ENCODE peak calls at places on chromosomes 16 and 17, in nine cellular contexts. One of them, this sample, is unnamed.

GRCh38 chr17:43360376-43360738 is 38.4 kb upstream of the ARL4D start:
- DNase-seq in heart right ventricle: no peak
- DNase-seq in psoas muscle: no peak
- DNase-seq in pancreas: no peak
- DNase-seq in AG09309: peak; percentile 62
- DNase-seq in cardiac fibroblast: peak; percentile 82
- DNase-seq in adrenal gland: peak; percentile 93
- DNase-seq in endodermal cell: no peak
- DNase-seq in upper lobe of right lung: no peak
- DNase-seq in this sample: peak; percentile 86

GRCh38 chr17:3966720-3967363 is 2.6 kb upstream of the ATP2A3 start:
- DNase-seq in upper lobe of right lung: no peak
- DNase-seq in heart right ventricle: no peak
- DNase-seq in psoas muscle: no peak
- DNase-seq in cardiac fibroblast: no peak
- DNase-seq in adrenal gland: no peak
- DNase-seq in AG09309: no peak
- DNase-seq in endodermal cell: no peak
- DNase-seq in pancreas: peak; percentile 72
- DNase-seq in this sample: no peak

GRCh38 chr16:8677481-8677880 is 3.1 kb downstream of the ABAT start:
- DNase-seq in psoas muscle: no peak
- DNase-seq in upper lobe of right lung: no peak
- DNase-seq in adrenal gland: no peak
- DNase-seq in pancreas: no peak
- DNase-seq in heart right ventricle: no peak
- DNase-seq in AG09309: no peak
- DNase-seq in cardiac fibroblast: no peak
- DNase-seq in endodermal cell: no peak
- DNase-seq in this sample: no peak

GRCh38 chr17:72407336-72408121 is 286.7 kb downstream of the SOX9 start:
- DNase-seq in heart right ventricle: peak; percentile 21
- DNase-seq in upper lobe of right lung: no peak
- DNase-seq in adrenal gland: peak; percentile 87
- DNase-seq in pancreas: no peak
- DNase-seq in psoas muscle: no peak
- DNase-seq in AG09309: peak; percentile 93
- DNase-seq in cardiac fibroblast: peak; percentile 94
- DNase-seq in endodermal cell: peak; percentile 85
- DNase-seq in this sample: no peak

GRCh38 chr17:1787301-1787902 is 25.5 kb downstream of the SERPINF1 start:
- DNase-seq in adrenal gland: peak; percentile 97
- DNase-seq in AG09309: peak; percentile 85
- DNase-seq in psoas muscle: peak; percentile 81
- DNase-seq in heart right ventricle: peak; percentile 44
- DNase-seq in endodermal cell: no peak
- DNase-seq in cardiac fibroblast: peak; percentile 91
- DNase-seq in pancreas: no peak
- DNase-seq in upper lobe of right lung: no peak
- DNase-seq in this sample: no peak

GRCh38 chr17:80527016-80527645 is 17.5 kb upstream of the RPTOR start:
- DNase-seq in psoas muscle: no peak
- DNase-seq in upper lobe of right lung: no peak
- DNase-seq in pancreas: no peak
- DNase-seq in adrenal gland: no peak
- DNase-seq in cardiac fibroblast: no peak
- DNase-seq in heart right ventricle: no peak
- DNase-seq in AG09309: no peak
- DNase-seq in endodermal cell: no peak
- DNase-seq in this sample: no peak

GRCh38 chr16:27204232-27204915 is 1.0 kb downstream of the KDM8 start:
- DNase-seq in heart right ventricle: no peak
- DNase-seq in pancreas: no peak
- DNase-seq in upper lobe of right lung: no peak
- DNase-seq in AG09309: no peak
- DNase-seq in cardiac fibroblast: no peak
- DNase-seq in psoas muscle: no peak
- DNase-seq in adrenal gland: no peak
- DNase-seq in endodermal cell: no peak
- DNase-seq in this sample: no peak

GRCh38 chr17:49557204-49558024 is 18.3 kb upstream of the NXPH3 start:
- DNase-seq in AG09309: no peak
- DNase-seq in endodermal cell: peak; percentile 87
- DNase-seq in psoas muscle: no peak
- DNase-seq in upper lobe of right lung: no peak
- DNase-seq in heart right ventricle: no peak
- DNase-seq in adrenal gland: peak; percentile 65
- DNase-seq in cardiac fibroblast: peak; percentile 71
- DNase-seq in pancreas: no peak
- DNase-seq in this sample: no peak

GRCh38 chr16:7861891-7862585 is 529.4 kb downstream of the RBFOX1 start:
- DNase-seq in heart right ventricle: no peak
- DNase-seq in adrenal gland: no peak
- DNase-seq in cardiac fibroblast: no peak
- DNase-seq in upper lobe of right lung: no peak
- DNase-seq in AG09309: no peak
- DNase-seq in psoas muscle: no peak
- DNase-seq in pancreas: no peak
- DNase-seq in endodermal cell: peak; percentile 60
- DNase-seq in this sample: no peak

GRCh38 chr16:70601576-70602575 is 44.5 kb upstream of the IL34 start:
- DNase-seq in cardiac fibroblast: peak; percentile 59
- DNase-seq in psoas muscle: no peak
- DNase-seq in AG09309: no peak
- DNase-seq in endodermal cell: no peak
- DNase-seq in upper lobe of right lung: no peak
- DNase-seq in pancreas: no peak
- DNase-seq in adrenal gland: no peak
- DNase-seq in heart right ventricle: no peak
- DNase-seq in this sample: no peak

GRCh38 chr16:69890114-69890890 is 60.8 kb upstream of the CLEC18A start:
- DNase-seq in upper lobe of right lung: no peak
- DNase-seq in cardiac fibroblast: peak; percentile 77
- DNase-seq in psoas muscle: peak; percentile 56
- DNase-seq in pancreas: no peak
- DNase-seq in endodermal cell: peak; percentile 77
- DNase-seq in heart right ventricle: peak; percentile 47
- DNase-seq in adrenal gland: peak; percentile 89
- DNase-seq in AG09309: no peak
- DNase-seq in this sample: no peak

GRCh38 chr17:45936610-45937009 is 42.3 kb downstream of the MAPT start:
- DNase-seq in heart right ventricle: no peak
- DNase-seq in adrenal gland: no peak
- DNase-seq in pancreas: no peak
- DNase-seq in endodermal cell: no peak
- DNase-seq in AG09309: no peak
- DNase-seq in upper lobe of right lung: no peak
- DNase-seq in cardiac fibroblast: no peak
- DNase-seq in psoas muscle: no peak
- DNase-seq in this sample: no peak

GRCh38 chr17:8753136-8753975 is 5.0 kb downstream of the SPDYE4 start:
- DNase-seq in heart right ventricle: no peak
- DNase-seq in cardiac fibroblast: no peak
- DNase-seq in AG09309: no peak
- DNase-seq in pancreas: no peak
- DNase-seq in upper lobe of right lung: no peak
- DNase-seq in psoas muscle: no peak
- DNase-seq in endodermal cell: peak; percentile 61
- DNase-seq in adrenal gland: no peak
- DNase-seq in this sample: no peak

DNA sequence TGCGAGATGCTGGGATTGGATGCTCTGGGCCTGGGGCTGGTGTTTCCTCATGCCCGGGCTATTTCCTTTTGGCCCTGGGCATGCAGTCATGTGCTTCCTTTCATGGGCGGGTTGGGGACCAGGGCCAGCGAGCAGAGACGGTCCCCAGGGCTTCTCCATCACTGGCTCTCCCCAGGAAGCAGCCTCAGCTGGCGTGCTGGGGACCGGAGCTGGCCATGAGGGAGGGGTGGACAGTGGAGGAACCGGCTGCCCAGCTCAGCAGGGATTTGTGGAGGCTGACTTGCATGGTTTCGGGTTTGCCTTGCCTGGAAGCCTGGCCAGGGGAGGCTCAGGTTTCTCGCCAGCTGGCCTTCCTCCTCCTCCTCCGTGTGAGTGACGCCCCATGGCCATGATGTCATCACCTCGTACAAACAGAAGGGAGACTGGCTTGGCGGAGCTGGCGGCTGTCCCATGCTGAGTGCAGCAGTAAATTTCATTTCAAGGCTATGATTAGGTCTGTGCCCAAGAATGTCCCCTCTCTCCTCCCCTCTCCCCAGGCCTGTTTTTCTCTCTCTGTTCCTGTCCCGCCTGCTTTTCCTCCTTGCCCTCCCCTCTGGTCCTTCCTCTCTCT is 8.9 kb upstream of the TIMP2 start:
- DNase-seq in pancreas: peak; percentile 91
- DNase-seq in cardiac fibroblast: peak; percentile 99
- DNase-seq in adrenal gland: peak; percentile 98
- DNase-seq in upper lobe of right lung: peak; percentile 90
- DNase-seq in heart right ventricle: peak; percentile 92
- DNase-seq in endodermal cell: peak; percentile 83
- DNase-seq in psoas muscle: peak; percentile 96
- DNase-seq in AG09309: peak; percentile 94
- DNase-seq in this sample: no peak
- H3K4me3 ChIP-seq in pancreas: no peak overlapping the region
- H3K4me3 ChIP-seq in cardiac fibroblast: peak overlapping the region; percentile 41
- H3K4me3 ChIP-seq in adrenal gland: no peak overlapping the region
- H3K4me3 ChIP-seq in upper lobe of right lung: peak overlapping the region; percentile 28
- H3K4me3 ChIP-seq in heart right ventricle: peak overlapping the region; percentile 31
- H3K4me3 ChIP-seq in endodermal cell: no peak overlapping the region
- H3K4me3 ChIP-seq in psoas muscle: peak overlapping the region; percentile 33
- H3K4me3 ChIP-seq in AG09309: peak overlapping the region; percentile 13
- H3K4me3 ChIP-seq in this sample: no peak overlapping the region

GRCh38 chr17:40315678-40316570 is 6.9 kb downstream of the RARA start:
- DNase-seq in endodermal cell: peak; percentile 62
- DNase-seq in pancreas: peak; percentile 24
- DNase-seq in upper lobe of right lung: peak; percentile 36
- DNase-seq in cardiac fibroblast: no peak
- DNase-seq in AG09309: no peak
- DNase-seq in adrenal gland: no peak
- DNase-seq in psoas muscle: no peak
- DNase-seq in heart right ventricle: no peak
- DNase-seq in this sample: no peak
- H3K4me3 ChIP-seq in endodermal cell: no peak overlapping the region
- H3K4me3 ChIP-seq in pancreas: no peak overlapping the region
- H3K4me3 ChIP-seq in upper lobe of right lung: peak overlapping the region; percentile 100
- H3K4me3 ChIP-seq in cardiac fibroblast: peak overlapping the region; percentile 97
- H3K4me3 ChIP-seq in AG09309: no peak overlapping the region
- H3K4me3 ChIP-seq in adrenal gland: no peak overlapping the region
- H3K4me3 ChIP-seq in psoas muscle: peak overlapping the region; percentile 95
- H3K4me3 ChIP-seq in heart right ventricle: no peak overlapping the region
- H3K4me3 ChIP-seq in this sample: no peak overlapping the region

DNA sequence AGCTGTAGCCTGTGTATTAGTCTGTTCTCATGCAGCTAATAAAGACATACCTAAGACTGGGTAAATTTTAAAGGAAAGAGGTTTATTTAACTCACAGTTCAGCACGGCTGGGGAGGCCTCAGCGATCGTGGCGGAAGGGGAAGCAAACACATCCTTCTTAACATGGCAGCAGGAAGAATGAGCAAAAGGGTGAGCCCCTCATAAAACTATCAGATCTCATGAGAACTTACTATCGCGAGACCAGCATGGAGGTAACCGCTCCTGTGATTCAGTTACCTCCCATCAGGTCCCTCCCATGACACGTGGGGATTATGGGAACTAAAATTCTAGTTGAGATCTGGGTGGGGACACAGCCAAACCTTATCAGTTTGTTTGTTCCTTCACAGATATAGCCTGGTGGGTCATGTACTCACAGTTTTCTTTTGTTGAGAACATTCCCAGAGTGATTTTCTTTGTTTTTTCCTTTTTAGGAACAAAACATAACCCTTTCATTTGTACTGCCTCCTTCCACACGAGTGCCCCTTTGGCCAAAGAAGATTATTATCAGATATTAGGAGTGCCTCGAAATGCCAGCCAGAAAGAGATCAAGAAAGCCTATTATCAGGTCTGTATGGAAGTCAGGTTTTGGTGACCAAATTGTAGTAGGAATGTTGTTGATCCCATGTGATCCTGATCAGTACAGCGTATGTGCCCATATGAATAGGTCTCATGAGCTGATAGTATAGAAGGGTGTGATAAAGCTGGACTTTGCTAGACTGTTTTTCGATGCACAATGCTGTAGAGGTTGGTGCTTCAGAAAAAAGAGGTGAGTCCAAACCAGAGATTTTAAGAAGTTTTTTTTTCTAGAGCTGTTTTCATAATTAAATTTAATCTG is 8.5 kb downstream of the DNAJA3 start:
- DNase-seq in endodermal cell: no peak
- DNase-seq in pancreas: no peak
- DNase-seq in adrenal gland: no peak
- DNase-seq in upper lobe of right lung: no peak
- DNase-seq in heart right ventricle: no peak
- DNase-seq in psoas muscle: no peak
- DNase-seq in cardiac fibroblast: no peak
- DNase-seq in AG09309: no peak
- DNase-seq in this sample: no peak
- H3K4me3 ChIP-seq in endodermal cell: peak overlapping the region; percentile 28
- H3K4me3 ChIP-seq in pancreas: no peak overlapping the region
- H3K4me3 ChIP-seq in adrenal gland: no peak overlapping the region
- H3K4me3 ChIP-seq in upper lobe of right lung: no peak overlapping the region
- H3K4me3 ChIP-seq in heart right ventricle: no peak overlapping the region
- H3K4me3 ChIP-seq in psoas muscle: no peak overlapping the region
- H3K4me3 ChIP-seq in cardiac fibroblast: no peak overlapping the region
- H3K4me3 ChIP-seq in AG09309: no peak overlapping the region
- H3K4me3 ChIP-seq in this sample: no peak overlapping the region

GRCh38 chr16:11295672-11296071 is 14.5 kb upstream of the PRM1 start:
- DNase-seq in upper lobe of right lung: no peak
- DNase-seq in psoas muscle: no peak
- DNase-seq in endodermal cell: no peak
- DNase-seq in adrenal gland: no peak
- DNase-seq in heart right ventricle: no peak
- DNase-seq in cardiac fibroblast: no peak
- DNase-seq in pancreas: no peak
- DNase-seq in AG09309: no peak
- DNase-seq in this sample: no peak

GRCh38 chr16:11298143-11298900 is 17.2 kb upstream of the PRM1 start:
- DNase-seq in cardiac fibroblast: no peak
- DNase-seq in heart right ventricle: no peak
- DNase-seq in endodermal cell: no peak
- DNase-seq in adrenal gland: no peak
- DNase-seq in AG09309: no peak
- DNase-seq in pancreas: no peak
- DNase-seq in upper lobe of right lung: no peak
- DNase-seq in psoas muscle: no peak
- DNase-seq in this sample: no peak

GRCh38 chr16:11297492-11298142 is 16.5 kb upstream of the PRM1 start:
- DNase-seq in adrenal gland: peak; percentile 75
- DNase-seq in endodermal cell: peak; percentile 82
- DNase-seq in psoas muscle: peak; percentile 62
- DNase-seq in AG09309: peak; percentile 25
- DNase-seq in pancreas: peak; percentile 81
- DNase-seq in heart right ventricle: peak; percentile 76
- DNase-seq in upper lobe of right lung: peak; percentile 91
- DNase-seq in cardiac fibroblast: peak; percentile 81
- DNase-seq in this sample: peak; percentile 86

GRCh38 chr16:11296351-11296705 is 15.2 kb upstream of the PRM1 start:
- DNase-seq in endodermal cell: no peak
- DNase-seq in heart right ventricle: no peak
- DNase-seq in AG09309: no peak
- DNase-seq in adrenal gland: no peak
- DNase-seq in pancreas: no peak
- DNase-seq in psoas muscle: no peak
- DNase-seq in cardiac fibroblast: no peak
- DNase-seq in upper lobe of right lung: no peak
- DNase-seq in this sample: no peak

GRCh38 chr16:11296706-11297491 is 15.8 kb upstream of the PRM1 start:
- DNase-seq in AG09309: no peak
- DNase-seq in adrenal gland: no peak
- DNase-seq in psoas muscle: no peak
- DNase-seq in endodermal cell: no peak
- DNase-seq in cardiac fibroblast: no peak
- DNase-seq in heart right ventricle: no peak
- DNase-seq in upper lobe of right lung: no peak
- DNase-seq in pancreas: no peak
- DNase-seq in this sample: no peak
- H3K4me3 ChIP-seq in AG09309: no peak overlapping the region
- H3K4me3 ChIP-seq in adrenal gland: no peak overlapping the region
- H3K4me3 ChIP-seq in psoas muscle: peak overlapping the region; percentile 32
- H3K4me3 ChIP-seq in endodermal cell: no peak overlapping the region
- H3K4me3 ChIP-seq in cardiac fibroblast: no peak overlapping the region
- H3K4me3 ChIP-seq in heart right ventricle: no peak overlapping the region
- H3K4me3 ChIP-seq in upper lobe of right lung: peak overlapping the region; percentile 16
- H3K4me3 ChIP-seq in pancreas: no peak overlapping the region
- H3K4me3 ChIP-seq in this sample: peak overlapping the region; percentile 44

This sample was measured in CD4-positive, CD25-positive, alpha-beta regulatory T cell.